ENCODE peak calls at places on chromosomes 2 and 18, in five cellular contexts. N is endodermal cell, R is HFFc6, X is HCT116, G is fibroblast of the aortic adventitia. T is an unnamed sample.

GRCh38 chr2:134391751-134392160 is 137.9 kb downstream of the MGAT5 start:
- DNase-seq in R (no peak), N (no peak), X (peak), G (no peak), T (peak)

GRCh38 chr2:208064220-208064951 is 39.1 kb upstream of the PLEKHM3 start:
- DNase-seq in G (peak), N (no peak), X (no peak), R (peak), T (peak)

GRCh38 chr2:217360781-217361485 is 501.1 kb upstream of the TNP1 start:
- DNase-seq in R (peak), N (no peak), X (no peak), G (peak), T (peak)

GRCh38 chr18:10261315-10262276 is 192.8 kb upstream of the APCDD1 start:
- DNase-seq in X (no peak), N (no peak), R (no peak), G (peak), T (peak)

GRCh38 chr2:141015339-141016047 is 1115.3 kb downstream of the LRP1B start:
- DNase-seq in X (no peak), R (no peak), N (peak), G (peak), T (no peak)

GRCh38 chr18:79529296-79529695 is 133.6 kb downstream of the NFATC1 start:
- DNase-seq in R (no peak), N (no peak), X (no peak), G (no peak), T (no peak)

GRCh38 chr18:34509163-34509562 is 200.9 kb upstream of the DTNA start:
- DNase-seq in N (no peak), X (no peak), G (no peak), R (no peak), T (no peak)

GRCh38 chr2:240189686-240190085 is 49.2 kb upstream of the OTOS start:
- DNase-seq in X (no peak), R (no peak), G (no peak), N (peak), T (no peak)

GRCh38 chr2:43980902-43981301 is 14.9 kb downstream of the LRPPRC start:
- DNase-seq in N (no peak), X (no peak), G (no peak), R (no peak), T (no peak)

DNA sequence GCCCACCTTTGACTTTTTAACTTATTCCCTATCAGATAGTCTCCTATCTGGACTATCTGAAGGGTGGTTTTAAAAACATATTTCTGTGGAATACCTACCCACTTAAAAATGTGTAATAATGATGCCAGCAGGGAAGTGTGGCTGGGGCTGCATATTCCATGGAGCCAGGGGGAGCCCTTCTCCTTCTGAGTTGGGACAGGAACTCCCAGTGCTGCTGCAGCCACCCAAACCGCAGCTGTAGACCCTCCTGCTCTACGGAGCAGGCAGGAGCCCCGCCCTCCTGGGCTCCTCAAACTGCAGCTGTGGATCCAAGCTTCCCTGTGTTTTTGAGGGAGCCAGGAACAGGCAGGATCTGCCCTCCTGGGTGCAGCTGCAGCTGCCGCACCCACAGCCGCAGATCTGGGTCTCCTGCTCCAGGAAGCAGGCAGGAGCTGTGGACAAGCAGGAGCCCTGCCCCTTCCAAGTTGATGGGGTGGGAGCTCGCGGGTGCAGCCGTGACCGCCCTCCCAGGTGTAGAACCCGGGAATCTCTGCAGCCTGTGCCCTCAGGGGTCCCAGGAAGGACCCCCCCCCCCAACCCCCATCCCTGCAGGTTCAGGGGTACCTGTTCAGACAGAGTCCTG is 57.8 kb downstream of the PDK1 start:
- DNase-seq in R (no peak), G (no peak), N (no peak), X (no peak), T (peak)
- TF ChIP-seq CTCF in R (peak), G (peak), N (peak), X (no peak), T (peak)

DNA sequence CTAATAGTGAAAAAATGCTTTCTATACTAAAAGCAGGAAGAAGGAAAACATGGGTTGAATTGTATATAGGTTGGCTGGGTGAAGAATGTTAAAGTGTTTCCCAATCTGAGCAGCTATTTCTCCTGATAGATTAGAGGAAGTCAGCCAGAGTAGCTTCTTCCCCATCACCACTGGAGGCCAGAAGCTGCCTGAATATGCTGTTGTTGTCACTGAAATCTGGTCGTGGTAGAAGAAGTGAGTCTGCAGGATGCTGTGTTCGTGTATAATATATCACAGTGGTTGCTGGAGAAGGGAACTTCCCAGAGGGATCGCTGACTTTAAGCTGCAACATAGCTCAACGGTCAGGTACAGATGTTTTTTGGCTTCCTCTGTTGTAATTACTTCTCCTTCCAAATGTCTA is 247.5 kb upstream of the LRATD1 start:
- DNase-seq in R (no peak), N (no peak), X (no peak), G (no peak), T (no peak)
- TF ChIP-seq CTCF in R (no peak), N (peak), X (no peak), G (no peak), T (no peak)

DNA sequence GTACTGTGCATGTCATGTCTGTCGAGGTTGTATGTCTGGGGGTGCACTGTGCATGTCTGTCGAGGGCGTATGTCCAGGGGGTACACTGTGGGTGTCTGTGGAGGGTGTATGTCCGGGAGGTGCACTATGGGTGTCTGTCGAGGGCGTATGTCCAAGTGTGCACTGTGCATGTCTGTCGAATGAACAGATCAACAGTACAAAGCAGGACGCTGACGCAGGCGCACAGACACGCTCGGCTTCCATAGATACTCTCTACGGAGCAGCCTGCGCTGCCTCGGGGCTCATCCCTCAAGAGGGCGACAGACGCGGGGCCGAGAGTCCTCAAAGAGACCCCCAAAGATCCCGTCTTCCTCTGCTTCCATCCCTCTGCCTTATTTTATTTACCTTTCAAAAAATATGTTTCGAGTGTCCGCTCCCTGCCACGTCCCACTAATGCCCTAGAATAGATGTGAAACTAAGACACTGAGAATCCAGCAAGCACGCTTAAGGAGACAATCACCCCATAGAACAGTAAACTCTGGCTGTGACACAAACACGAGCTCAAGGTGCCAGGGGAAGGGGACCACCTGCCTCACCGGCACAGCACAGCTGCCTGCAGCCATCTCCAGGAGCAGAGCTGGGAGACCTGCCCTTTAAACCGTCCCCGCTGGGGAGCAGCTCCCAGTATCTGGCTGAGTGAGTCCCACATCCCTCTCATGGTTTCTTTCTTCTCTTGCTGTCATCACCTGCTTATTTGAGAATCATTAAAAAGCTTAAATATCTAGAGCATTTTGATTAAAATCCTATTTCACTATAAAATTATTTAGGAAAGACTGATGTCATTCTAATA is 250.5 kb upstream of the MYT1L start:
- DNase-seq in G (no peak), X (no peak), N (peak), R (no peak), T (no peak)
- TF ChIP-seq CTCF in G (no peak), X (no peak), N (no peak), R (no peak), T (no peak)

DNA sequence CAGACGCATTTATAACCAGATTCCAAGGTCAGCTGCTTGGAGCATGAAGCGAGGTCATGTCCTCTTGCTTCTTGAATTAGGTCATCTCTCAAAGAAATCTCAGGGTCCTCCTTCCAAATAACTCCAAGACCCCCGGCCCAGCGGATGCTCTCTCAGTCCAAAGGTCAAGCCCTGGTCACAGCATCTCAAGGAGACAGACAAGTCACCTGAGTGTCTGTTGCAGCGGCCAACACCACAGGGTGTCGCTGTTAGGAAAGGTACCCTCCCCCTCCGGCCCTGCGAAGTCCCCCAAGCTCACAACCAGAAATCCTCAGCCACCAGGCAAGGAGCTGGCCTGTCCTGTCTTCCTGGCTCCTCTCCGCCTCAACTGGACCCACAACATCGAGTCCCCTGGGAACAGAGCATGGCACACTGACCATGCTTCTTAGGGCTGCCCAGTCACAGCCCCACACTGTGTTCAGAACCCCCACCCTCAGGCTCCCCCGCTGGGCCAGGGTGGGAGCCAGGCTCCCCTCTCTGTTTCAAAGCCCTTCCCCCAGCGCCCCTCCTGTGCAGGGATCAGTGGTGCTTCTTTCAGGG is 68.0 kb upstream of the ASAP2 start:
- DNase-seq in N (peak), X (no peak), G (no peak), R (no peak), T (no peak)
- TF ChIP-seq CTCF in N (peak), X (no peak), G (peak), R (no peak), T (peak)

T was measured in fibroblast of villous mesenchyme.